ENCODE peak calls at places on chromosomes 2 and 18, in six cellular contexts. A is GM23248; K is GF-D8; U is GM12864; M is stimulated activated CD8-positive, alpha-beta memory T cell treated with anti-CD3 and anti-CD28 coated beads, Interleukin-7, amount 100 ng/mL, for 4 hours; J is tibial artery. S is an unnamed sample.

GRCh38 chr2:39697480-39697879 is 31.8 kb downstream of the TMEM178A start:
- DNase-seq in A (no peak), K (no peak), U (no peak), M (no peak), J (no peak), S (no peak)

GRCh38 chr2:71665168-71666093 is 212.1 kb downstream of the DYSF start:
- DNase-seq in A (peak; percentile 20), K (no peak), U (no peak), M (no peak), J (no peak), S (no peak)

GRCh38 chr2:144162652-144163051 is 357.3 kb downstream of the ZEB2 start:
- DNase-seq in A (no peak), K (no peak), U (peak; percentile 31), M (peak; percentile 38), J (no peak), S (peak; percentile 53)

GRCh38 chr2:231541605-231542509 is 11.6 kb upstream of the NMUR1 start:
- DNase-seq in A (peak; percentile 30), K (no peak), U (no peak), M (no peak), J (no peak), S (peak; percentile 8)

GRCh38 chr2:20421336-20421987 is 25.4 kb upstream of the RHOB start:
- DNase-seq in A (no peak), K (no peak), U (no peak), M (no peak), J (no peak), S (no peak)

GRCh38 chr2:20222769-20223344 is 2.1 kb downstream of the SDC1 start:
- DNase-seq in A (no peak), K (no peak), U (no peak), M (no peak), J (no peak), S (no peak)

GRCh38 chr18:12373771-12374116 is 3.3 kb downstream of the AFG3L2 start:
- DNase-seq in A (no peak), K (no peak), U (no peak), M (no peak), J (no peak), S (no peak)

GRCh38 chr2:133568172-133568571 is at the start of gene NCKAP5:
- DNase-seq in A (peak; percentile 55), K (no peak), U (no peak), M (no peak), J (no peak), S (no peak)

GRCh38 chr2:222293660-222294630 is 4.9 kb downstream of the PAX3 start:
- DNase-seq in A (no peak), K (no peak), U (no peak), M (no peak), J (no peak), S (no peak)

GRCh38 chr18:57927511-57927910 is 116.5 kb upstream of the NEDD4L start:
- DNase-seq in A (no peak), K (no peak), U (no peak), M (no peak), J (no peak), S (no peak)

GRCh38 chr2:1756456-1756855 is 12.1 kb upstream of the PXDN start:
- DNase-seq in A (no peak), K (no peak), U (no peak), M (no peak), J (no peak), S (no peak)

GRCh38 chr2:197307933-197308521 is 2.6 kb downstream of the ANKRD44 start:
- DNase-seq in A (no peak), K (peak; percentile 38), U (no peak), M (no peak), J (no peak), S (no peak)

GRCh38 chr18:66393463-66393862 is 210.4 kb downstream of the CDH19 start:
- DNase-seq in A (no peak), K (no peak), U (no peak), M (no peak), J (no peak), S (no peak)

GRCh38 chr18:13136689-13137040 is 81.9 kb upstream of the LDLRAD4 start:
- DNase-seq in A (peak; percentile 58), K (no peak), U (no peak), M (no peak), J (no peak), S (no peak)

GRCh38 chr2:218093879-218094278 is 24.8 kb downstream of the RUFY4 start:
- DNase-seq in A (no peak), K (no peak), U (no peak), M (no peak), J (no peak), S (no peak)

GRCh38 chr2:660477-661214 is 16.6 kb downstream of the TMEM18 start:
- DNase-seq in A (no peak), K (no peak), U (no peak), M (no peak), J (no peak), S (no peak)

GRCh38 chr2:20584045-20584636 is 66.8 kb downstream of the HS1BP3 start:
- DNase-seq in A (peak; percentile 88), K (no peak), U (no peak), M (no peak), J (no peak), S (no peak)

GRCh38 chr2:2597712-2598111 is 266.6 kb upstream of the MYT1L start:
- DNase-seq in A (no peak), K (no peak), U (no peak), M (no peak), J (no peak), S (no peak)

GRCh38 chr2:62939735-62940491 is 110.7 kb upstream of the OTX1 start:
- DNase-seq in A (peak; percentile 88), K (no peak), U (no peak), M (no peak), J (no peak), S (no peak)

GRCh38 chr2:127935337-127935736 is 49.6 kb upstream of the AMMECR1L start:
- DNase-seq in A (no peak), K (no peak), U (no peak), M (no peak), J (no peak), S (no peak)

GRCh38 chr2:176370423-176370822 is 101.2 kb downstream of the MTX2 start:
- DNase-seq in A (no peak), K (no peak), U (no peak), M (no peak), J (no peak), S (no peak)

GRCh38 chr2:238277695-238278094 is 10.7 kb downstream of the PER2 start:
- DNase-seq in A (no peak), K (no peak), U (no peak), M (no peak), J (no peak), S (no peak)

GRCh38 chr2:53877556-53877955 is 17.8 kb upstream of the GPR75 start:
- DNase-seq in A (peak; percentile 58), K (no peak), U (no peak), M (no peak), J (no peak), S (no peak)

GRCh38 chr2:190053426-190053825 is 9.1 kb downstream of the MSTN start:
- DNase-seq in A (no peak), K (no peak), U (no peak), M (no peak), J (no peak), S (no peak)

GRCh38 chr2:232998666-232998985 is 14.4 kb downstream of the NGEF start:
- DNase-seq in A (no peak), K (no peak), U (no peak), M (no peak), J (no peak), S (no peak)

GRCh38 chr2:220269421-220269820 is 642.0 kb downstream of the SLC4A3 start:
- DNase-seq in A (no peak), K (no peak), U (no peak), M (no peak), J (no peak), S (no peak)

GRCh38 chr2:232473467-232473890 is 14.2 kb downstream of the ECEL1 start:
- DNase-seq in A (peak; percentile 24), K (no peak), U (no peak), M (no peak), J (no peak), S (no peak)

GRCh38 chr18:183769-184168 is 25.4 kb downstream of the USP14 start:
- DNase-seq in A (peak; percentile 40), K (no peak), U (no peak), M (no peak), J (no peak), S (no peak)

S was measured in Kasumi-1.